ENCODE peak calls at places on chromosomes 4 and X, in nine cellular contexts. R, V, O, U, Z, I, L, B and M are unnamed samples.

GRCh38 chrX:74449322-74449936 is 28.1 kb downstream of the SLC16A2 start:
- DNase-seq in O (no peak), I (no peak), V (no peak), B (no peak), R (no peak), U (peak; percentile 3), Z (no peak), L (no peak), M (peak; percentile 23)

GRCh38 chr4:103092245-103092644 is 7.4 kb downstream of the BDH2 start:
- DNase-seq in U (no peak), V (no peak), I (no peak), L (no peak), O (no peak), B (no peak), Z (no peak), R (no peak), M (no peak)

GRCh38 chr4:26992657-26993361 is 132.2 kb downstream of the STIM2 start:
- DNase-seq in U (peak; percentile 31), Z (peak; percentile 55), L (peak; percentile 68), O (no peak), R (no peak), V (no peak), I (peak; percentile 59), B (peak; percentile 21), M (no peak)

GRCh38 chr4:155599596-155599995 is 67.1 kb upstream of the GUCY1A1 start:
- DNase-seq in V (no peak), L (no peak), U (no peak), R (no peak), Z (no peak), I (no peak), B (no peak), O (no peak), M (no peak)

GRCh38 chr4:82372874-82373815 is 646 bp downstream of the HNRNPD start:
- DNase-seq in L (peak; percentile 74), B (peak; percentile 78), V (peak; percentile 46), U (peak; percentile 92), R (peak; percentile 66), I (peak; percentile 66), O (peak; percentile 60), Z (peak; percentile 59), M (peak; percentile 73)

GRCh38 chr4:152831416-152831815 is 51.7 kb downstream of the ARFIP1 start:
- DNase-seq in L (no peak), V (no peak), I (no peak), R (no peak), Z (no peak), B (no peak), U (no peak), O (no peak), M (no peak)

GRCh38 chrX:7214251-7214650 is 66.3 kb upstream of the PUDP start:
- DNase-seq in V (no peak), O (no peak), I (no peak), L (no peak), B (no peak), R (no peak), Z (no peak), U (no peak), M (no peak)

GRCh38 chr4:104475652-104476051 is 19.0 kb downstream of the CXXC4 start:
- DNase-seq in B (no peak), L (no peak), I (no peak), O (no peak), V (no peak), R (no peak), Z (no peak), U (peak; percentile 28), M (no peak)

GRCh38 chr4:184345573-184345922 is 127.9 kb upstream of the ENPP6 start:
- DNase-seq in R (no peak), L (no peak), O (no peak), I (no peak), U (peak; percentile 61), Z (no peak), V (no peak), B (peak; percentile 25), M (no peak)

GRCh38 chr4:39407584-39407885 is 805 bp downstream of the KLB start:
- DNase-seq in R (no peak), U (peak; percentile 29), V (no peak), Z (no peak), L (no peak), I (no peak), O (no peak), B (no peak), M (no peak)

GRCh38 chr4:537436-538264 is 38.4 kb downstream of the TMEM271 start:
- DNase-seq in O (no peak), I (no peak), B (no peak), U (no peak), L (no peak), R (no peak), V (no peak), Z (no peak), M (no peak)

GRCh38 chrX:120147537-120147936 is 10.9 kb upstream of the RHOXF2 start:
- DNase-seq in Z (no peak), O (no peak), R (no peak), U (no peak), B (no peak), L (no peak), V (no peak), I (no peak), M (no peak)

GRCh38 chr4:154417358-154417673 is 74.3 kb downstream of the DCHS2 start:
- DNase-seq in B (no peak), V (no peak), R (no peak), O (no peak), U (no peak), Z (no peak), I (no peak), L (no peak), M (no peak)

GRCh38 chr4:159370316-159370715 is 267.4 kb downstream of the RAPGEF2 start:
- DNase-seq in I (no peak), Z (no peak), B (no peak), R (no peak), L (no peak), U (no peak), V (no peak), O (no peak), M (no peak)